ENCODE peak calls at places on chromosome 3, in nine cellular contexts. Q is GM23248, K is neural progenitor cell, N is OCI-LY7, L is PC-3, D is SK-N-SH, G is hepatocyte, Z is HCT116, Y is MM.1S. F is an unnamed sample.

GRCh38 chr3:159854500-159855124 is 134.0 kb upstream of the IL12A start:
- DNase-seq in Q (peak; percentile 95), K (no peak), N (no peak), L (peak; percentile 91), D (no peak), G (peak; percentile 66), Z (peak; percentile 59), Y (no peak), F (no peak)

GRCh38 chr3:180973543-180973942 is 16.0 kb downstream of the DNAJC19 start:
- DNase-seq in Q (no peak), K (no peak), N (no peak), L (no peak), D (no peak), G (no peak), Z (no peak), Y (no peak), F (no peak)

GRCh38 chr3:167606836-167607235 is 46.9 kb downstream of the WDR49 start:
- DNase-seq in Q (no peak), K (no peak), N (no peak), L (no peak), D (no peak), G (no peak), Z (no peak), Y (no peak), F (no peak)

GRCh38 chr3:59953104-59953503 is 903.3 kb upstream of the CFAP20DC start:
- DNase-seq in Q (no peak), K (no peak), N (no peak), L (no peak), D (no peak), G (no peak), Z (no peak), Y (no peak), F (no peak)

GRCh38 chr3:130849111-130849552 is 44.8 kb upstream of the ATP2C1 start:
- DNase-seq in Q (no peak), K (no peak), N (no peak), L (no peak), D (no peak), G (no peak), Z (no peak), Y (peak; percentile 68), F (no peak)

GRCh38 chr3:186044973-186045372 is 63.9 kb downstream of the ETV5 start:
- DNase-seq in Q (no peak), K (peak; percentile 88), N (no peak), L (no peak), D (no peak), G (no peak), Z (no peak), Y (no peak), F (peak; percentile 41)

GRCh38 chr3:122410639-122411038 is 5.2 kb downstream of the WDR5B start:
- DNase-seq in Q (no peak), K (no peak), N (no peak), L (no peak), D (no peak), G (no peak), Z (no peak), Y (no peak), F (no peak)

GRCh38 chr3:78455737-78456136 is 1312.1 kb downstream of the ROBO1 start:
- DNase-seq in Q (no peak), K (no peak), N (no peak), L (no peak), D (no peak), G (no peak), Z (no peak), Y (no peak), F (no peak)

GRCh38 chr3:186251948-186252619 is 110.0 kb downstream of the DGKG start:
- DNase-seq in Q (no peak), K (no peak), N (no peak), L (no peak), D (peak; percentile 45), G (no peak), Z (no peak), Y (no peak), F (no peak)

GRCh38 chr3:158403013-158403412 is 168.0 kb upstream of the MLF1 start:
- DNase-seq in Q (no peak), K (no peak), N (no peak), L (no peak), D (peak; percentile 21), G (no peak), Z (no peak), Y (no peak), F (no peak)

GRCh38 chr3:133292251-133292650 is 107.6 kb upstream of the BFSP2 start:
- DNase-seq in Q (no peak), K (no peak), N (no peak), L (no peak), D (no peak), G (no peak), Z (no peak), Y (no peak), F (no peak)
- TF ChIP-seq EZH2phosphoT487 in Q (no peak), K (no peak), N (no peak), L (no peak), D (no peak), G (no peak), Z (no peak), Y (no peak), F (no peak)

GRCh38 chr3:169389211-169389924 is 274.1 kb downstream of the MECOM start:
- DNase-seq in Q (no peak), K (no peak), N (no peak), L (no peak), D (no peak), G (peak; percentile 35), Z (no peak), Y (no peak), F (no peak)
- TF ChIP-seq EZH2phosphoT487 in Q (no peak), K (no peak), N (no peak), L (no peak), D (no peak), G (no peak), Z (no peak), Y (no peak), F (no peak)

DNA sequence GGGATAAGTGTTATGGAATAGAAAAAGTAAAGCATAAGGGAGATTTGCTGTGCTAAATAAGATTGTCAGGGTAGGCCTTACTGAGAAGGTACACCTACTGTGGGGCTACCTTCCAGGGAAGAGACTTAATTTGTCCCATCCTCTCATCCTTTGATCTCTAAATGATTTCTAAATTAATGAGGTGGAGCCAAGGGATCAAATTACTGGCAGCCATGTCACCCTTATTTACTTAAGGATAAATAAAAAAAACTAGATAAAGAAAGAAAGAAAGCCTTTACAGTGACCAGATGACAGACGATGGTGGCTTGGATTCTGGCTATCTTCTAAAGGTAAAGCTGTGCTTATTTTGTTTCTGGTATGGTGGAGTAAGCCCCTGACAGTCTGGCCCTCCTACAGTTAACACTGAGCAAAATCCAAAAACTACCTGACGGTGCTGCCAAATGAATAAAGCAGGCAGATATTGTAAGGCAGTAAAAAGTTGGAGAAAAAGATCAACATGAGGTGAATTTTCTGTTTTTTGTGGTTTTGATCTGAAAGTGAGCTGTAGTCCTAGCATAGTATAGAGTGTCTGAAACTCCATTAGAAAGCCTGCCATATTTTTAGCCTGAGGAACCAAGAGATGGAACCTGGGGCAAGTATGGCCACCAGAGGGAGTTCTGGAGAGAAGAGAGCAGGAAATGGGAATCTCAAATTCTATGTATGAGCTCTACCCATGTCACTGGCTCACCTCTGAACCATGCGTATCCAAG is 285.1 kb upstream of the MANF start:
- DNase-seq in Q (peak; percentile 81), K (peak; percentile 71), N (peak; percentile 11), L (peak; percentile 79), D (peak; percentile 55), G (peak; percentile 78), Z (peak; percentile 41), Y (no peak), F (peak; percentile 90)
- TF ChIP-seq EZH2phosphoT487 in Q (no peak), K (no peak), N (no peak), L (no peak), D (no peak), G (no peak), Z (no peak), Y (no peak), F (no peak)

DNA sequence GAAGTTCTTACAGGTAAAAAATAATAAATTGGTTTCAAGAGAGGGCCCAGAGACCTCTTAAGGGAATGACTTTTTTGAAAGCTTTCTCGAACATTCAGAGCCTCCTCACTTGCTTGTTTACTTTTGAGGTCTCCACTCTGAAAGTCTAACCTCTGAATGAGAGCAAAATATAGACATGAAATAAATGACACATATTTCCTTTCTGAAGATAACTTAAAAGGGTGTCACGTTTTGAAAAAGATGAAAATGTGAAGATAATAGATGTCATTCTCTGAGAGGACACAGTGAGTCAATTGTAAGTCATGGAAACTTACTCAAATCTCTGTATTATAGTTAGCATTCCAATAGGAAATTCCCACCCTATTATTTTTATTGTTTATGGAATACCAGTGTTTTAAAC is 44.6 kb downstream of the HACD2 start:
- DNase-seq in Q (peak; percentile 33), K (no peak), N (no peak), L (peak; percentile 37), D (no peak), G (no peak), Z (no peak), Y (peak; percentile 44), F (no peak)
- TF ChIP-seq EZH2phosphoT487 in Q (no peak), K (no peak), N (no peak), L (no peak), D (no peak), G (no peak), Z (no peak), Y (no peak), F (no peak)

DNA sequence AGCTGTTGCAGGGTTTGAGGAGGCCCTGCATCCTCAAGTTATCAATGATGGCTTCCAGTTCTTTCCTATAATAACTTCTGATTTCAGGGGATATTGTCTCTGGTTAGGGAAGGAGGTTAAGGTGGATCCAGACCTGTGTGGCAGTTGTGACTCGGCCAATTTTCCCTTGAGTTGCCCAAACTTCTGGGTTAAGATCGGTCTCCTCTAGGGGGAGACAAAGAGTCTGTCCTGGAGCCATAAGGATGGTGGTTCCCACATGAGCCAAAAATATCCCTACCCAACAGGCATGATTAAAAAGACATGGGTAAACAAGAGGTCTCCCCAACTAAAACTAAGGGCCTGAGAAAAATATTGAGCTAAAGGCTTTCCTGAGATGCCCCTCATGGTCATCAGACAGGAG is 227.5 kb upstream of the MDFIC2 start:
- DNase-seq in Q (no peak), K (no peak), N (peak; percentile 4), L (no peak), D (no peak), G (no peak), Z (no peak), Y (no peak), F (no peak)
- TF ChIP-seq EZH2phosphoT487 in Q (no peak), K (no peak), N (no peak), L (no peak), D (no peak), G (no peak), Z (no peak), Y (no peak), F (no peak)

GRCh38 chr3:39639344-39640236 is 169.8 kb upstream of the MYRIP start:
- DNase-seq in Q (peak; percentile 99), K (peak; percentile 3), N (no peak), L (peak; percentile 94), D (no peak), G (peak; percentile 85), Z (peak; percentile 88), Y (no peak), F (peak; percentile 33)
- TF ChIP-seq EZH2phosphoT487 in Q (no peak), K (no peak), N (no peak), L (no peak), D (no peak), G (no peak), Z (no peak), Y (no peak), F (no peak)

GRCh38 chr3:61371123-61371522 is 119.9 kb upstream of the FHIT start:
- DNase-seq in Q (no peak), K (peak; percentile 34), N (peak; percentile 14), L (peak; percentile 27), D (peak; percentile 40), G (peak; percentile 15), Z (peak; percentile 35), Y (peak; percentile 42), F (peak; percentile 56)
- TF ChIP-seq EZH2phosphoT487 in Q (no peak), K (no peak), N (no peak), L (no peak), D (no peak), G (no peak), Z (no peak), Y (no peak), F (no peak)

GRCh38 chr3:104359546-104359945 is 1007.2 kb upstream of the ALCAM start:
- DNase-seq in Q (peak; percentile 90), K (no peak), N (no peak), L (peak; percentile 59), D (no peak), G (peak; percentile 19), Z (no peak), Y (no peak), F (peak; percentile 10)
- TF ChIP-seq EZH2phosphoT487 in Q (no peak), K (no peak), N (no peak), L (no peak), D (no peak), G (no peak), Z (no peak), Y (no peak), F (no peak)